ENCODE peak calls at places on chromosomes 11 and 22, in eight cellular contexts. X, V, M, H, D, L, N and U are unnamed samples.

GRCh38 chr22:39439170-39439569 is 17.6 kb upstream of the MGAT3 start:
- DNase-seq in X (peak), D (no peak), N (peak), L (no peak), V (no peak), M (no peak), H (no peak), U (no peak)

GRCh38 chr11:73553266-73553665 is 44.6 kb downstream of the FAM168A start:
- DNase-seq in N (no peak), V (no peak), D (no peak), M (no peak), X (no peak), L (no peak), H (no peak), U (no peak)

GRCh38 chr11:70290341-70291065 is 20.0 kb downstream of the PPFIA1 start:
- DNase-seq in H (no peak), N (no peak), D (no peak), V (no peak), M (no peak), X (no peak), L (no peak), U (no peak)

GRCh38 chr11:78127408-78127807 is 12.0 kb downstream of the ALG8 start:
- DNase-seq in L (no peak), N (no peak), D (no peak), H (no peak), M (no peak), X (no peak), V (no peak), U (no peak)

GRCh38 chr11:78039919-78040671 is 17.0 kb upstream of the KCTD14 start:
- DNase-seq in N (peak), V (peak), X (peak), H (no peak), D (peak), L (peak), M (peak), U (peak)

GRCh38 chr11:72208281-72208680 is 8.3 kb upstream of the FOLR2 start:
- DNase-seq in D (no peak), L (no peak), X (no peak), H (no peak), N (no peak), V (no peak), M (peak), U (no peak)

GRCh38 chr11:121890377-121890776 is 225.6 kb downstream of the BLID start:
- DNase-seq in X (no peak), N (no peak), L (no peak), V (no peak), M (peak), H (no peak), D (no peak), U (no peak)

GRCh38 chr22:30754971-30755759 is 60.5 kb downstream of the OSBP2 start:
- DNase-seq in V (no peak), D (peak), L (peak), M (peak), X (peak), H (no peak), N (peak), U (peak)

GRCh38 chr11:64754124-64754918 is 5.5 kb downstream of the PYGM start:
- DNase-seq in X (no peak), N (no peak), L (no peak), D (peak), H (no peak), M (no peak), V (no peak), U (no peak)

GRCh38 chr11:62108971-62109391 is 14.8 kb upstream of the INCENP start:
- DNase-seq in N (no peak), V (no peak), L (no peak), H (no peak), X (no peak), D (no peak), M (no peak), U (no peak)

GRCh38 chr11:123145220-123145619 is 49.8 kb downstream of the CLMP start:
- DNase-seq in D (no peak), H (no peak), L (peak), N (peak), M (no peak), X (peak), V (no peak), U (peak)

GRCh38 chr22:31491218-31491962 is 1.7 kb upstream of the EIF4ENIF1 start:
- DNase-seq in M (no peak), N (no peak), X (no peak), V (no peak), L (no peak), H (no peak), D (no peak), U (no peak)

GRCh38 chr11:28049338-28050216 is 58.4 kb downstream of the KIF18A start:
- DNase-seq in H (no peak), X (peak), N (no peak), D (no peak), V (no peak), M (no peak), L (no peak), U (no peak)

GRCh38 chr22:29704528-29705285 is 15.1 kb upstream of the CABP7 start:
- DNase-seq in X (peak), M (peak), D (peak), L (no peak), H (no peak), V (peak), N (peak), U (no peak)

GRCh38 chr22:40147388-40148176 is 30.1 kb upstream of the TNRC6B start:
- DNase-seq in H (no peak), X (no peak), V (no peak), N (no peak), D (no peak), M (no peak), L (no peak), U (no peak)

GRCh38 chr22:30921108-30921507 is 47.5 kb downstream of the MORC2 start:
- DNase-seq in V (no peak), L (no peak), D (peak), M (no peak), X (no peak), N (no peak), H (no peak), U (no peak)

GRCh38 chr22:46055176-46055850 is 78.4 kb upstream of the WNT7B start:
- DNase-seq in D (peak), M (peak), L (peak), X (no peak), H (no peak), V (peak), N (no peak), U (peak)
- H3K27ac ChIP-seq in D (peak), M (peak), L (peak), X (peak), H (no peak), V (peak), N (no peak), U (peak)

GRCh38 chr11:94766656-94767291 is 1.4 kb upstream of the AMOTL1 start:
- DNase-seq in X (no peak), V (no peak), L (no peak), M (no peak), D (peak), H (no peak), N (no peak), U (no peak)

GRCh38 chr11:94768602-94769511 is 701 bp downstream of the AMOTL1 start:
- DNase-seq in L (peak), V (peak), M (peak), X (no peak), D (peak), H (no peak), N (no peak), U (peak)

GRCh38 chr11:94767292-94767690 is 865 bp upstream of the AMOTL1 start:
- DNase-seq in X (no peak), M (no peak), N (no peak), V (no peak), L (peak), H (no peak), D (no peak), U (no peak)

GRCh38 chr11:94769897-94770296 is 1.7 kb downstream of the AMOTL1 start:
- DNase-seq in M (no peak), L (peak), X (no peak), D (no peak), H (no peak), V (no peak), N (no peak), U (no peak)

DNA sequence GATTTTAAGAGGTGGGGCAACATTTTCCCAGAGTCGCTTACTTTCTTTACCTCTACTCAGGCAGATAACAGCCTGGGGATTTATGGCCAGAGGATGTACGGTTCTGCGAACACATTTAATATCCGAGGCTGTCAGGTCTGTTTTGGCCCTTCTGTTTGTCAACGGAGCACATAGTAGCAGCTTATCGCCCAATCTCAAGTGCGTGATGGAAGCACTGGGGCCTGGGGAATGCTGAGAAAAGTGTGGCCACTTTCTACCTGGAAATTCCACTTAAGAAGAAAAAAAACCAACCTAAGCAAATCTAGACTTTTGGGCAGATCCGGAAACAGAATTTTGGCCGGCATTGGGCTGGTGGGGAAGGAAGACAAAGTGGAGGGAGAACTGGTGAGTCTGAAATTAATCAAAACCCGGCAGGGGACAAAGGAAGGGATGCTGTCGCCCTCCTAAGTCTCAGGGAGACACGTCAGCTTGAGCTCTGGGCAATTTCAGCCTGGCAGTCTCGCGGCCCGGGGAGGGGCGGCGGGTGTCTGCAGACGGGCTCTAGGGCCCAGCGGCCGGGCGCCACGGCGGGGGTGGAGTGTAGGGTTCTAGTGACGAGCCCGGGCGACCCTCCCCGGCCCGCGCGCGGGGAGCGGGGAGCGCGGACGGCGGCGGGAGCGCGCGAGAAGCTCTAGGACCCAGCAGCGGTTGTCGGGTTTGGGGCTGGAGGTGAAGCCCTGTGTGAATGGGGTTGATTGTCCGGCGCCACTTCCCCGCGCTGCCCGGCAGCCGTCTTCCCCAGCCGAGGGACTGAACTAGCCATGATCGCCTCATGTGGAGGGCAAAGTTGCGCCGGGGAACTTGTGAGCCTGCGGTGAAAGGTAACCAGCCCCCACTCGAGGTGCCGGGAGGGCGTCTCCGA is at the start of gene AMOTL1:
- DNase-seq in D (peak), H (no peak), X (peak), V (peak), M (peak), L (peak), N (no peak), U (peak)
- TF ChIP-seq POLR2A in D (peak), H (no peak), X (peak), V (peak), M (no peak), L (peak), N (no peak), U (peak)

DNA sequence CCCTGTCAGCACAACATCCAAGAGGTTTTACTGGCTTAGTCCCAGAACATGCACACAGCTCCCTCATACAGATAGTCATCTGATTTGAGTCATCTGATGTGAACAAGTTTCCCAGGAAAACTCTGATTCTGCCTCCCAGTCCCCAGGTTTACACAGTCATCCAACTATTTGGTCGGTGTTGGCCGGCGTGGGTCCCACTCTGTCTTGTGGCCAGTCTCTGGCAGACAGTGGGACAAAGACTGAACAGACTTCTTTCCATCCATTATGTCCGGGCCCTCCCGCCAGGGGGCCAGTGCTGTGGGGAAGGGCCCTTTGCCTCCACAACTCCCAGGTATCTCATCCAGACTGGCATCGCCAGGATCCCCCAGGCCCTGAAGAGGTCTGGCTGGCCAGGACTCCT is 60.0 kb downstream of the BTG4 start:
- DNase-seq in N (no peak), H (no peak), V (no peak), X (no peak), M (no peak), L (no peak), D (no peak), U (no peak)
- TF ChIP-seq EP300 in N (no peak), H (no peak), V (no peak), X (no peak), M (no peak), L (no peak), D (no peak), U (no peak)

DNA sequence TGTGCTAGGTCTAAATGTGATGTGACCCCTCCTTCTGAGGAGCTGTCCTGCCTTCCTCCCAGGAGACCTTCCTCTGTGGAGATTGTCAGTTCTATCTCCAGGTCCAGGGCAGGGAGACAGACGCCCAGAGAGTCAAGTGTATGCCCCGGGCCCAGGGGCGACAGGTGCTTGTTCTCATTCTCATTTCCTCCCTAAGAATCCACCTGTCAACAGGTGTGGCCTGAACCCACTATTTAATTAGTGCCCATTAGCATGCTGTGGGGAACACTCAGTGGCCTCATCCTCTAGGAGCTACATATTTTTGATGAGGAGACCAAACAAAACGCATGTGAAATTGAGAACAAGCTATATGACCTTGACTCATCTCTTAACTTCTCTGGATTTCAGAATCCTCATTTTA is 9.5 kb downstream of the PKNOX2 start:
- DNase-seq in L (no peak), M (no peak), D (no peak), X (no peak), V (no peak), N (no peak), H (no peak), U (no peak)
- H3K27ac ChIP-seq in L (no peak), M (no peak), D (no peak), X (no peak), V (no peak), N (no peak), H (no peak), U (no peak)

GRCh38 chr11:113690619-113691569 is 15.2 kb downstream of the TMPRSS5 start:
- DNase-seq in L (no peak), N (peak), V (peak), H (no peak), X (peak), M (peak), D (no peak), U (no peak)
- TF ChIP-seq POLR2A in L (no peak), N (no peak), V (no peak), H (no peak), X (no peak), M (no peak), D (no peak), U (no peak)

GRCh38 chr22:50208430-50208938 is 7.7 kb downstream of the SELENOO start:
- DNase-seq in L (no peak), H (no peak), M (no peak), N (no peak), V (no peak), X (no peak), D (no peak), U (no peak)

GRCh38 chr22:50211147-50211546 is 10.3 kb downstream of the SELENOO start:
- DNase-seq in X (no peak), H (no peak), V (no peak), L (no peak), M (no peak), D (no peak), N (no peak), U (no peak)

GRCh38 chr22:50210378-50211139 is 9.7 kb downstream of the SELENOO start:
- DNase-seq in N (no peak), X (no peak), V (no peak), M (no peak), D (no peak), L (no peak), H (no peak), U (no peak)

GRCh38 chr22:50208939-50209892 is 8.4 kb downstream of the SELENOO start:
- DNase-seq in N (no peak), V (no peak), M (no peak), H (no peak), X (no peak), D (no peak), L (no peak), U (peak)

DNA sequence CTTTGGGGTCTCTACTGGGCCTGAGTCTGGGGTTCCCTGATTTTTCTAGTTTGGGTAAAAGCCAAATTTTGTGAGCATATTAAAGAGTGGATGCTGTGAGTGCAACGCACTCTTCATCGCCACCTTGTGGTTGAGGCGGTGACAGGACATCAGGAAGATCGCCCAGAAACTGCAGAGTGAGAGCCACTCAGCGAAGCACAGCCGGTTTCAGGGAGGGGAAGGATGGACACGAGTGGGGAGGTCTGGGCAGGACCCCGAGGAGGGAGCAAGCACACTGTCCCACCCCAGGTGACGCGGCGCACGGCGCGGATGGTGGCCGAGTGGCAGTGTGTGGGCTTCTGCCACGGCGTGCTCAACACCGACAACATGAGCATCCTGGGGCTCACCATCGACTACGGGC is 9.1 kb downstream of the SELENOO start:
- DNase-seq in L (peak), D (peak), V (no peak), X (peak), M (peak), H (no peak), N (peak), U (peak)
- TF ChIP-seq EP300 in L (no peak), D (no peak), V (no peak), X (no peak), M (no peak), H (no peak), N (no peak), U (no peak)

DNA sequence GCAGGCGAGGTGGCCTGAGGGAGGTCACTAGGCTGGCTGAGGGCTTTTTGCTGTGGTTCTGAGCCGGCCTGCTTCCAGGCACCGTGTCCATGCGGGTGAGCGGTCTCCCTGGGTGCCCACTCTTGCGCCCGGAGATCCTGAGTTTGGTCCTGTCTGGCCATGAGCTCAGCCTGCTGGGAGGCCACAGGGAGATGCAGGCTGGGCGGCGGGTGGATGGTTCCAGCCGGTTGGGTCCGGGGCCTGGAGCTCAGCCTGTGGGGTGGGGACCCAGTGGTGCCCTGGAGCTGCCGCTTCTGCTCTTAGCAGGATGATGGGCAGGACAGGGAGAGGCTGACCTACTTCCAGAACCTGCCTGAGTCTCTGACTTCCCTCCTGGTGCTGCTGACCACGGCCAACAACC is 18.5 kb downstream of the TPCN2 start:
- DNase-seq in V (no peak), H (no peak), M (no peak), X (no peak), D (no peak), L (no peak), N (no peak), U (no peak)
- H3K27ac ChIP-seq in V (no peak), H (no peak), M (no peak), X (no peak), D (peak), L (no peak), N (no peak), U (no peak)